ENCODE peak calls at places on chromosomes 16 and 17, in seven cellular contexts. A is RWPE2; W is vagina; F is pancreas; M is testis; B is tibial artery; Y is CD8-positive, alpha-beta T cell. R is an unnamed sample.

GRCh38 chr17:46950997-46951621 is 27.9 kb downstream of the RPRML start:
- DNase-seq in A (no peak), W (no peak), F (no peak), M (no peak), B (no peak), Y (no peak), R (peak)

GRCh38 chr16:67404740-67405226 is 11.5 kb upstream of the TPPP3 start:
- DNase-seq in A (no peak), W (no peak), F (no peak), M (no peak), B (no peak), Y (no peak), R (no peak)

GRCh38 chr17:38871247-38871991 is 1.6 kb downstream of the LASP1 start:
- DNase-seq in A (peak), W (no peak), F (peak), M (peak), B (peak), Y (peak), R (no peak)

GRCh38 chr16:11303405-11304138 is 22.4 kb upstream of the PRM1 start:
- DNase-seq in A (no peak), W (no peak), F (no peak), M (peak), B (no peak), Y (no peak), R (no peak)

GRCh38 chr17:47674503-47674902 is 19.5 kb upstream of the TBKBP1 start:
- DNase-seq in A (no peak), W (no peak), F (no peak), M (no peak), B (no peak), Y (no peak), R (no peak)

GRCh38 chr17:48432820-48433775 is 3.1 kb upstream of the SKAP1 start:
- DNase-seq in A (no peak), W (no peak), F (no peak), M (no peak), B (no peak), Y (no peak), R (no peak)

GRCh38 chr17:69325518-69326301 is 1.2 kb downstream of the ABCA5 start:
- DNase-seq in A (no peak), W (no peak), F (no peak), M (no peak), B (no peak), Y (no peak), R (peak)

GRCh38 chr16:72083778-72084404 is 9.5 kb downstream of the TXNL4B start:
- DNase-seq in A (no peak), W (no peak), F (no peak), M (no peak), B (no peak), Y (no peak), R (no peak)

GRCh38 chr16:85796152-85796551 is 3.2 kb downstream of the EMC8 start:
- DNase-seq in A (no peak), W (no peak), F (no peak), M (no peak), B (no peak), Y (no peak), R (no peak)

GRCh38 chr16:78732693-78733092 is 633.2 kb downstream of the WWOX start:
- DNase-seq in A (no peak), W (no peak), F (no peak), M (no peak), B (no peak), Y (no peak), R (no peak)

GRCh38 chr17:38667099-38667786 is 7.5 kb downstream of the EPOP start:
- DNase-seq in A (no peak), W (no peak), F (peak), M (peak), B (no peak), Y (peak), R (peak)

GRCh38 chr17:43308999-43309398 is 75.2 kb upstream of the RNU2-1 start:
- DNase-seq in A (no peak), W (no peak), F (no peak), M (no peak), B (no peak), Y (no peak), R (no peak)

GRCh38 chr17:61254894-61255293 is 144.7 kb upstream of the TBX2 start:
- DNase-seq in A (no peak), W (no peak), F (no peak), M (no peak), B (no peak), Y (no peak), R (no peak)

GRCh38 chr17:67687541-67687940 is 30.2 kb upstream of the NOL11 start:
- DNase-seq in A (no peak), W (no peak), F (no peak), M (no peak), B (no peak), Y (no peak), R (peak)

GRCh38 chr17:47621293-47622178 is 28.2 kb upstream of the KPNB1 start:
- DNase-seq in A (peak), W (no peak), F (no peak), M (peak), B (peak), Y (no peak), R (no peak)

GRCh38 chr16:68760671-68761275 is 23.7 kb downstream of the CDH1 start:
- DNase-seq in A (peak), W (no peak), F (no peak), M (no peak), B (no peak), Y (no peak), R (no peak)

GRCh38 chr17:54968954-54969400 is 412 bp downstream of the STXBP4 start:
- DNase-seq in A (no peak), W (no peak), F (no peak), M (no peak), B (no peak), Y (no peak), R (no peak)

GRCh38 chr17:81930142-81931125 is 2.9 kb upstream of the MAFG start:
- DNase-seq in A (no peak), W (no peak), F (peak), M (no peak), B (no peak), Y (no peak), R (no peak)

GRCh38 chr16:14284930-14285541 is 213.9 kb downstream of the MRTFB start:
- DNase-seq in A (no peak), W (no peak), F (peak), M (peak), B (no peak), Y (no peak), R (no peak)

GRCh38 chr16:27474041-27474440 is 72.1 kb downstream of the IL21R start:
- DNase-seq in A (no peak), W (no peak), F (peak), M (no peak), B (no peak), Y (no peak), R (no peak)

GRCh38 chr16:53083123-53083522 is 28.3 kb downstream of the CHD9 start:
- DNase-seq in A (no peak), W (no peak), F (no peak), M (no peak), B (no peak), Y (no peak), R (no peak)

GRCh38 chr17:48578616-48579560 is 738 bp upstream of the HOXB4 start:
- DNase-seq in A (no peak), W (no peak), F (no peak), M (no peak), B (no peak), Y (no peak), R (no peak)

GRCh38 chr17:75289122-75289831 is at the start of gene SLC25A19:
- DNase-seq in A (peak), W (peak), F (peak), M (peak), B (peak), Y (peak), R (peak)
- TF ChIP-seq CTCF in A (peak), W (no peak), F (no peak), M (peak), B (no peak), Y (no peak), R (peak)

GRCh38 chr16:70770968-70771552 is 29.9 kb downstream of the VAC14 start:
- DNase-seq in A (no peak), W (no peak), F (peak), M (peak), B (peak), Y (peak), R (peak)
- H3K27ac ChIP-seq in A (no peak), W (no peak), F (no peak), M (no peak), B (no peak), Y (no peak), R (peak)

GRCh38 chr17:78933025-78933958 is 8.1 kb upstream of the TIMP2 start:
- DNase-seq in A (peak), W (no peak), F (no peak), M (no peak), B (peak), Y (peak), R (peak)
- H3K4me3 ChIP-seq in A (no peak), W (peak), F (no peak), M (no peak), B (peak), Y (no peak), R (no peak)

GRCh38 chr17:7651959-7652658 is 1.4 kb downstream of the ATP1B2 start:
- DNase-seq in A (no peak), W (no peak), F (no peak), M (peak), B (no peak), Y (no peak), R (no peak)

GRCh38 chr17:7654832-7655540 is 4.3 kb downstream of the ATP1B2 start:
- DNase-seq in A (no peak), W (no peak), F (no peak), M (no peak), B (no peak), Y (no peak), R (peak)

GRCh38 chr17:7652659-7653343 is 2.1 kb downstream of the ATP1B2 start:
- DNase-seq in A (no peak), W (no peak), F (no peak), M (no peak), B (no peak), Y (no peak), R (no peak)

GRCh38 chr17:7655541-7655840 is 4.8 kb downstream of the ATP1B2 start:
- DNase-seq in A (no peak), W (no peak), F (no peak), M (no peak), B (no peak), Y (no peak), R (no peak)

DNA sequence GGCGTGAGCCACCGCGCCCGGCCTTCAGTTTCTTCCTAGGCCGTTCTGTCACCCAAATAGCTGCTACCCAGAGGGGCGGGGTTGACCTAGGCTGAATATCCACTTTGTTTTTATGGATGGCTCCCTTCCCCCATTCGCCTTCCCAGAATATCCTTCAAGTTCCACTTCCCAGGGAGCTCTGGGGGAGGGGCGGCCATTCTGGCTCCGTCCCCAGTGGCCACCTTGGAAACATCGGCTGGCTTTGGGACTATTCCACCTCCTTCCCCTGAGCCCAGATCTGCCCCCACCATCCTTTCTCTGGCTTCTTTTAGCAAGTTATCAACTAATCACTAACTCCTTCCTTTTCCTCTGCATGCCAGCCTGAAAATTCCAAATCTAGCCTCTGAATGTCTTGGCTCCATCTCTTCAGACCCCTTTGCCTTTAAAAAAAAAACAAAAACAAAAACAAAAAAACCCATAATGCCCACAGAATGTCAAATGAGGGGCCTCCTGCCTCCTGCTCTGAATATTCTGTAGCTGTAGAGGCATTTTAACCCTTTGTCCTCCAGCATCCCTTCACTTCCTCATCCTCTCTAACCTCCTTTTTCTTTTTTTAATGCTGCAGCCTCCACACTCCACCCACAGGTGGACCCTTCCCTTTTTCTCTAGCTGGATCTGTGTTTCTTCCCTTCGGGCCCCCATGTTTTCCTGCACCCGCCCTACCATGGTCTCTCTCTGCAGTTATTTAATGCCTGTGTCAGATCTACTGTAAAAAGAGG is 6.4 kb downstream of the ATP1B2 start:
- DNase-seq in A (no peak), W (no peak), F (no peak), M (peak), B (peak), Y (no peak), R (peak)
- TF ChIP-seq CTCF in A (no peak), W (no peak), F (no peak), M (no peak), B (no peak), Y (no peak), R (no peak)

DNA sequence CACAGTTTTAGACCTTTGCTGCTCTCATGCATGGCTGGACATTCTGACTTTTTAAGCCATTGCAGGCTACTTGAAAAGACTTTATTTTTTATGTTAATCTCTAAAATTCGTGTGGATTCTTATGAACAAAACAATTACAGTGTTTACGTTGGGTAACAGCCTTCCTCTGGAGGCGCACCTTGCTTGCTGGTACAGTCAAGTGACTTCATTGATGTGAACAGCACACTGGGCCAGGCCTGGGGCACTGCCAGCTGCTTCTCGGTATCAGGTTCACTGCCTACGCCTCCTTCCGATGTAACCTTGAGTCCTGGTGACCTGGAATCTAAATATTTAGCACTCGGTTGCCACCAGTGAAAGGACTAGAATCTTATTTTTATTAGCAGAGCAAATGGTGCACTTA is 27.8 kb downstream of the MARCHF10 start:
- DNase-seq in A (no peak), W (no peak), F (peak), M (peak), B (no peak), Y (no peak), R (no peak)
- H3K27ac ChIP-seq in A (peak), W (no peak), F (no peak), M (no peak), B (no peak), Y (no peak), R (no peak)